ENCODE peak calls at places on chromosomes 4 and X, in nine cellular contexts. One of them, this sample, is unnamed.

GRCh38 chrX:119698835-119699234 is 5.9 kb upstream of the SEPTIN6 start:
- DNase-seq in posterior cingulate gyrus: no peak
- DNase-seq in HFFc6: peak; percentile 61
- DNase-seq in cerebellum: peak; percentile 46
- DNase-seq in AG10803: peak; percentile 82
- DNase-seq in KBM-7: peak; percentile 71
- DNase-seq in PC-9: peak; percentile 63
- DNase-seq in Right ventricle myocardium inferior: no peak
- DNase-seq in ACHN: peak; percentile 53
- DNase-seq in this sample: no peak

GRCh38 chr4:151418385-151418784 is 9.4 kb downstream of the FHIP1A start:
- DNase-seq in posterior cingulate gyrus: no peak
- DNase-seq in AG10803: peak; percentile 79
- DNase-seq in Right ventricle myocardium inferior: no peak
- DNase-seq in ACHN: peak; percentile 83
- DNase-seq in cerebellum: no peak
- DNase-seq in PC-9: peak; percentile 80
- DNase-seq in HFFc6: peak; percentile 79
- DNase-seq in KBM-7: no peak
- DNase-seq in this sample: no peak

GRCh38 chr4:77188498-77189187 is 31.6 kb downstream of the CCNG2 start:
- DNase-seq in cerebellum: peak; percentile 88
- DNase-seq in HFFc6: no peak
- DNase-seq in KBM-7: no peak
- DNase-seq in Right ventricle myocardium inferior: no peak
- DNase-seq in PC-9: no peak
- DNase-seq in posterior cingulate gyrus: no peak
- DNase-seq in ACHN: no peak
- DNase-seq in AG10803: no peak
- DNase-seq in this sample: peak; percentile 89

GRCh38 chr4:116397714-116398113 is 687.7 kb downstream of the TRAM1L1 start:
- DNase-seq in AG10803: no peak
- DNase-seq in Right ventricle myocardium inferior: no peak
- DNase-seq in cerebellum: no peak
- DNase-seq in KBM-7: no peak
- DNase-seq in ACHN: no peak
- DNase-seq in HFFc6: no peak
- DNase-seq in PC-9: no peak
- DNase-seq in posterior cingulate gyrus: no peak
- DNase-seq in this sample: no peak

GRCh38 chrX:114800719-114801118 is 216.7 kb downstream of the IL13RA2 start:
- DNase-seq in PC-9: no peak
- DNase-seq in HFFc6: peak; percentile 63
- DNase-seq in Right ventricle myocardium inferior: no peak
- DNase-seq in posterior cingulate gyrus: no peak
- DNase-seq in AG10803: peak; percentile 80
- DNase-seq in ACHN: no peak
- DNase-seq in cerebellum: no peak
- DNase-seq in KBM-7: no peak
- DNase-seq in this sample: no peak

GRCh38 chr4:1402516-1403101 is 3.6 kb downstream of the NKX1-1 start:
- DNase-seq in Right ventricle myocardium inferior: no peak
- DNase-seq in AG10803: no peak
- DNase-seq in HFFc6: no peak
- DNase-seq in posterior cingulate gyrus: peak; percentile 3
- DNase-seq in cerebellum: no peak
- DNase-seq in PC-9: no peak
- DNase-seq in ACHN: no peak
- DNase-seq in KBM-7: no peak
- DNase-seq in this sample: no peak

GRCh38 chr4:37245391-37245954 is 930 bp downstream of the NWD2 start:
- DNase-seq in KBM-7: no peak
- DNase-seq in HFFc6: no peak
- DNase-seq in cerebellum: no peak
- DNase-seq in Right ventricle myocardium inferior: no peak
- DNase-seq in ACHN: no peak
- DNase-seq in posterior cingulate gyrus: no peak
- DNase-seq in PC-9: no peak
- DNase-seq in AG10803: no peak
- DNase-seq in this sample: no peak

GRCh38 chr4:71259911-71260331 is 78.9 kb upstream of the SLC4A4 start:
- DNase-seq in KBM-7: peak; percentile 34
- DNase-seq in cerebellum: no peak
- DNase-seq in PC-9: no peak
- DNase-seq in ACHN: no peak
- DNase-seq in HFFc6: no peak
- DNase-seq in posterior cingulate gyrus: no peak
- DNase-seq in Right ventricle myocardium inferior: no peak
- DNase-seq in AG10803: no peak
- DNase-seq in this sample: no peak

GRCh38 chrX:135516376-135516775 is 4.1 kb upstream of the INTS6L start:
- DNase-seq in ACHN: peak; percentile 0
- DNase-seq in AG10803: no peak
- DNase-seq in PC-9: no peak
- DNase-seq in cerebellum: no peak
- DNase-seq in Right ventricle myocardium inferior: no peak
- DNase-seq in KBM-7: peak; percentile 77
- DNase-seq in HFFc6: no peak
- DNase-seq in posterior cingulate gyrus: no peak
- DNase-seq in this sample: no peak

GRCh38 chr4:112522389-112522788 is 6.4 kb upstream of the NEUROG2 start:
- DNase-seq in PC-9: no peak
- DNase-seq in AG10803: no peak
- DNase-seq in posterior cingulate gyrus: no peak
- DNase-seq in KBM-7: no peak
- DNase-seq in HFFc6: no peak
- DNase-seq in Right ventricle myocardium inferior: no peak
- DNase-seq in ACHN: no peak
- DNase-seq in cerebellum: no peak
- DNase-seq in this sample: no peak

GRCh38 chr4:183995489-183996049 is 90.5 kb downstream of the STOX2 start:
- DNase-seq in KBM-7: no peak
- DNase-seq in ACHN: no peak
- DNase-seq in AG10803: peak; percentile 7
- DNase-seq in Right ventricle myocardium inferior: no peak
- DNase-seq in PC-9: no peak
- DNase-seq in HFFc6: no peak
- DNase-seq in posterior cingulate gyrus: no peak
- DNase-seq in cerebellum: no peak
- DNase-seq in this sample: no peak

GRCh38 chrX:120660638-120661037 is 30.8 kb upstream of the C1GALT1C1 start:
- DNase-seq in PC-9: peak; percentile 83
- DNase-seq in cerebellum: no peak
- DNase-seq in Right ventricle myocardium inferior: no peak
- DNase-seq in AG10803: peak; percentile 43
- DNase-seq in KBM-7: no peak
- DNase-seq in posterior cingulate gyrus: no peak
- DNase-seq in HFFc6: no peak
- DNase-seq in ACHN: no peak
- DNase-seq in this sample: no peak

GRCh38 chrX:71541546-71542022 is 8.7 kb downstream of the OGT start:
- DNase-seq in Right ventricle myocardium inferior: no peak
- DNase-seq in cerebellum: no peak
- DNase-seq in AG10803: peak; percentile 77
- DNase-seq in PC-9: no peak
- DNase-seq in HFFc6: peak; percentile 64
- DNase-seq in KBM-7: peak; percentile 66
- DNase-seq in ACHN: no peak
- DNase-seq in posterior cingulate gyrus: no peak
- DNase-seq in this sample: no peak

GRCh38 chr4:113026556-113026955 is 22.9 kb upstream of the ANK2 start:
- DNase-seq in HFFc6: peak; percentile 27
- DNase-seq in PC-9: no peak
- DNase-seq in KBM-7: no peak
- DNase-seq in ACHN: peak; percentile 5
- DNase-seq in posterior cingulate gyrus: no peak
- DNase-seq in AG10803: peak; percentile 24
- DNase-seq in Right ventricle myocardium inferior: no peak
- DNase-seq in cerebellum: no peak
- DNase-seq in this sample: no peak

GRCh38 chr4:79611026-79611425 is 203.0 kb upstream of the GK2 start:
- DNase-seq in Right ventricle myocardium inferior: no peak
- DNase-seq in HFFc6: no peak
- DNase-seq in posterior cingulate gyrus: no peak
- DNase-seq in cerebellum: no peak
- DNase-seq in KBM-7: peak; percentile 15
- DNase-seq in PC-9: no peak
- DNase-seq in AG10803: no peak
- DNase-seq in ACHN: no peak
- DNase-seq in this sample: no peak

GRCh38 chrX:11287505-11287904 is 5.7 kb upstream of the AMELX start:
- DNase-seq in KBM-7: no peak
- DNase-seq in AG10803: peak; percentile 7
- DNase-seq in HFFc6: no peak
- DNase-seq in PC-9: no peak
- DNase-seq in Right ventricle myocardium inferior: no peak
- DNase-seq in ACHN: no peak
- DNase-seq in cerebellum: no peak
- DNase-seq in posterior cingulate gyrus: no peak
- DNase-seq in this sample: no peak

GRCh38 chrX:153492153-153492454 is 2.7 kb upstream of the BGN start:
- DNase-seq in HFFc6: no peak
- DNase-seq in posterior cingulate gyrus: no peak
- DNase-seq in KBM-7: no peak
- DNase-seq in PC-9: no peak
- DNase-seq in cerebellum: no peak
- DNase-seq in Right ventricle myocardium inferior: no peak
- DNase-seq in AG10803: no peak
- DNase-seq in ACHN: no peak
- DNase-seq in this sample: no peak

GRCh38 chrX:11953615-11954014 is 184.7 kb upstream of the FRMPD4 start:
- DNase-seq in posterior cingulate gyrus: no peak
- DNase-seq in cerebellum: no peak
- DNase-seq in PC-9: peak; percentile 62
- DNase-seq in Right ventricle myocardium inferior: no peak
- DNase-seq in KBM-7: no peak
- DNase-seq in HFFc6: peak; percentile 77
- DNase-seq in AG10803: peak; percentile 86
- DNase-seq in ACHN: peak; percentile 51
- DNase-seq in this sample: no peak

GRCh38 chrX:147550217-147550616 is 361.5 kb upstream of the FMR1 start:
- DNase-seq in cerebellum: no peak
- DNase-seq in ACHN: peak; percentile 10
- DNase-seq in posterior cingulate gyrus: no peak
- DNase-seq in HFFc6: no peak
- DNase-seq in KBM-7: peak; percentile 57
- DNase-seq in AG10803: no peak
- DNase-seq in Right ventricle myocardium inferior: no peak
- DNase-seq in PC-9: no peak
- DNase-seq in this sample: no peak

GRCh38 chr4:29309050-29309449 is 1411.1 kb upstream of the PCDH7 start:
- DNase-seq in AG10803: no peak
- DNase-seq in ACHN: no peak
- DNase-seq in posterior cingulate gyrus: no peak
- DNase-seq in Right ventricle myocardium inferior: no peak
- DNase-seq in HFFc6: peak; percentile 85
- DNase-seq in cerebellum: no peak
- DNase-seq in PC-9: no peak
- DNase-seq in KBM-7: no peak
- DNase-seq in this sample: no peak

GRCh38 chrX:84174348-84174747 is 13.7 kb downstream of the RPS6KA6 start:
- DNase-seq in cerebellum: no peak
- DNase-seq in AG10803: no peak
- DNase-seq in PC-9: no peak
- DNase-seq in KBM-7: no peak
- DNase-seq in Right ventricle myocardium inferior: no peak
- DNase-seq in HFFc6: no peak
- DNase-seq in ACHN: no peak
- DNase-seq in posterior cingulate gyrus: no peak
- DNase-seq in this sample: no peak